ENCODE peak calls at places on chromosomes 12 and 14, in six cellular contexts. E is body of pancreas, I is Peyer's patch, J is gastrocnemius medialis, H is tibial nerve, A is H54. F is an unnamed sample.

GRCh38 chr12:45388545-45388944 is 172.7 kb downstream of the ANO6 start:
- DNase-seq in A (no peak), E (peak), H (peak), I (no peak), J (no peak), F (peak)

GRCh38 chr14:105178069-105178867 is 2.8 kb downstream of the NUDT14 start:
- DNase-seq in E (no peak), I (no peak), A (no peak), H (no peak), J (no peak), F (no peak)

GRCh38 chr14:58882577-58883018 is 244.8 kb downstream of the DACT1 start:
- DNase-seq in J (no peak), H (peak), E (peak), A (no peak), I (no peak), F (no peak)

GRCh38 chr14:32934891-32935633 is 3.6 kb upstream of the NPAS3 start:
- DNase-seq in A (no peak), H (no peak), E (no peak), J (no peak), I (no peak), F (no peak)

GRCh38 chr14:101006008-101006407 is 102.5 kb upstream of the RTL1 start:
- DNase-seq in E (no peak), H (no peak), I (peak), A (no peak), J (no peak), F (no peak)

GRCh38 chr12:69509308-69509736 is 39.1 kb downstream of the FRS2 start:
- DNase-seq in H (no peak), J (no peak), E (no peak), A (no peak), I (no peak), F (no peak)

GRCh38 chr14:50044040-50044651 is 72.2 kb downstream of the VCPKMT start:
- DNase-seq in H (no peak), A (no peak), E (no peak), I (no peak), J (no peak), F (no peak)

GRCh38 chr12:112303004-112303403 is 79.2 kb downstream of the HECTD4 start:
- DNase-seq in H (no peak), E (no peak), J (no peak), A (peak), I (no peak), F (peak)

GRCh38 chr12:39574785-39575497 is 44.7 kb downstream of the ABCD2 start:
- DNase-seq in H (no peak), I (no peak), J (no peak), E (no peak), A (no peak), F (no peak)

GRCh38 chr12:84502907-84503787 is 409.5 kb downstream of the SLC6A15 start:
- DNase-seq in J (no peak), E (peak), H (peak), A (peak), I (no peak), F (peak)

GRCh38 chr12:54601841-54602240 is 13.4 kb upstream of the PPP1R1A start:
- DNase-seq in I (no peak), J (no peak), A (no peak), E (no peak), H (no peak), F (no peak)

GRCh38 chr12:18967814-18968213 is 161.7 kb upstream of the PLEKHA5 start:
- DNase-seq in A (no peak), I (no peak), H (no peak), J (no peak), E (no peak), F (no peak)

GRCh38 chr14:104746071-104746545 is 6.8 kb upstream of the SIVA1 start:
- DNase-seq in I (no peak), H (no peak), A (no peak), J (peak), E (no peak), F (no peak)

GRCh38 chr12:124551268-124552144 is 15.9 kb downstream of the NCOR2 start:
- DNase-seq in A (no peak), E (peak), I (peak), J (peak), H (peak), F (peak)

GRCh38 chr12:101287357-101287756 is 7.5 kb downstream of the UTP20 start:
- DNase-seq in H (no peak), A (no peak), E (no peak), I (no peak), J (no peak), F (no peak)

GRCh38 chr14:78970677-78971076 is 800.5 kb downstream of the NRXN3 start:
- DNase-seq in J (no peak), E (no peak), I (no peak), H (no peak), A (no peak), F (no peak)

DNA sequence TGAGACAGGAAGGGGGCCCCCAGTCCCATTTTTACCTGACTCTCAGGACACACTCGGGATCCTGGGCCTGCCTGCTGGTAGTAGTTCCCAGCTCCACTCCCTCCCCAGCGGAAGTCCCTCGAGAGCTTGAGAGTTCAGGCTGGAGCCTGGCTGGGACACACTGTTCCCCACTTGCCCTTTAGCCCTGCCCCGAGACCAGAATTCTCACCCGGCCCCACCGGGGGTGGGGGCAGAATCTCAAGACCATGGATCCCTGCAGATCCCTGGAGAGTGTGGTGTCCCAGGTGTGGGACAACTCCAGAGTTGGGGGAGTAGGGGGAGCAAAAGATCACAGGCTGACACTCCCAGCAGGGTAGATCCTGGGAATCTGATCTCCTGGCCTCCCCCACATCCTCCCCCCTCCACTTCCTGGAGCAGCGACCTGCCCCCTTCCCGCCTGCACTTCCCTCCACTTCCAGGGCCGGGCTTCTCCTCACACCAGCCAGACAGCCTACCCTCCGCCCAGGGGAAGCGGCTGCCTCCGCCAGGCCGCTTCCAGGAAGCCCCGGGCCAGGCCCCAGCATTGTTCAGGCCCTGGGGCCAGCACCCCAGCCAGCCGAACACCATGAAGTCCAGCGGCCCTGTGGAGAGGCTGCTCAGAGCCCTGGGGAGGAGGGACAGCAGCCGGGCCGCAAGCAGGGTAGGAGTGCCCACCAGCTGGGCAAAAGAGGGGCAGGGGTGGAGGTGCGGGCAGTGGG is at the start of gene TNS2:
- DNase-seq in I (peak), J (peak), E (peak), A (peak), H (peak), F (no peak)
- TF ChIP-seq POLR2A in I (no peak), J (peak), E (peak), A (peak), H (peak), F (no peak)

DNA sequence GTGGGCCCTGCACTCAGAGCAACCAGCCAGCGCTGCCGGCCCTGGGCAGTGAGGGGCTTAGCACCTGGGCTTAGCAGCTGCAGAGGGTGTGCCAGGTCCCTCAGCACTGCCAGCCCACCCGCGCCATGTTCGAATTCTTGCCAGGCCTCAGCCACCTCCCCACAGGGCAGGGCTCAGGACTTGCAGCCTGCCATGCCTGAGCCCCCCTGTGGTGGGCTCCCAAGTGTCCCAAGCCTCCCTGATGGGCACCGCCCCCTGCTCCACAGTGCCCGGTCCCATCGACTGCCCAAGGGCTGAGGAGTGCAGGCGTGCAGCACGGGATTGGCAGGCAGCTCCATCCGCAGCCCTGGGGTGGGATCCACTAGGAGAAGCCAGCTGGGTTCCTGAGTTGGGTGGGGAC is 98.0 kb upstream of the NID2 start:
- DNase-seq in H (no peak), I (no peak), A (no peak), J (no peak), E (no peak), F (no peak)
- TF ChIP-seq POLR2A in H (no peak), I (no peak), A (no peak), J (no peak), E (no peak), F (no peak)

GRCh38 chr14:99644035-99644587 is 818 bp upstream of the HHIPL1 start:
- DNase-seq in E (no peak), J (no peak), A (no peak), I (no peak), H (no peak), F (no peak)

GRCh38 chr14:99643343-99643742 is 1.6 kb upstream of the HHIPL1 start:
- DNase-seq in I (no peak), A (no peak), E (no peak), H (no peak), J (no peak), F (no peak)

GRCh38 chr14:99645545-99646505 is 896 bp downstream of the HHIPL1 start:
- DNase-seq in J (no peak), E (no peak), H (no peak), I (no peak), A (no peak), F (no peak)

GRCh38 chr14:99647407-99647806 is 2.5 kb downstream of the HHIPL1 start:
- DNase-seq in H (no peak), I (no peak), A (no peak), E (no peak), J (no peak), F (no peak)

GRCh38 chr14:99644723-99645544 is at the start of gene HHIPL1:
- DNase-seq in I (peak), J (no peak), A (no peak), E (peak), H (no peak), F (no peak)
- TF ChIP-seq POLR2A in I (no peak), J (no peak), A (no peak), E (no peak), H (no peak), F (no peak)

DNA sequence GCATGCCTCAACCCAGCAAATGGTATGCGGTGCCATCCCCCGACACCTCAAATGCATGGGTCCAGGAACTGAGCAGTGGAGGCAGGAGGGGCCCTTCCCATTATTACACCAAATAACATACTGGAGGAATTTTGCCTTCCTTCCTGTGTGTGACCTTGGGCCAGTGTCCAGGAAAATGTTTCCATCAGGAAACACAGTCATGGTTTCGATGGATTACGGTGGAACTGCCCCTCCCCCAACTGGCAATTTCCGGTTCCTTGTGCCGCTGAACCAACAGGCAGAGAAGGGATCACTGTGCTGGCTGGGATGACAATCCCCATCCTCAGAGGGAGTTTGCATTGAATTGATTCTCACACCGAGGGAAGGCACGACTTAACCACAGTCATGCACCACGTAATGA is 9.1 kb upstream of the CDC42BPB start:
- DNase-seq in I (peak), H (no peak), E (no peak), J (no peak), A (no peak), F (no peak)
- TF ChIP-seq POLR2A in I (no peak), H (no peak), E (no peak), J (no peak), A (no peak), F (no peak)

F was measured in erythroblast.